ENCODE peak calls at places on chromosome 1, in seven cellular contexts. H is pancreas, R is left ventricle myocardium inferior, T is epithelial cell of esophagus, I is fibroblast of the aortic adventitia, Z is tibial nerve, E is right lobe of liver. S is an unnamed sample.

GRCh38 chr1:86750530-86750929 is 46.2 kb downstream of the SH3GLB1 start:
- DNase-seq in H (no peak), R (no peak), T (no peak), I (no peak), Z (no peak), E (no peak), S (no peak)

GRCh38 chr1:168405931-168406330 is 125.3 kb downstream of the TBX19 start:
- DNase-seq in H (no peak), R (no peak), T (no peak), I (peak), Z (no peak), E (no peak), S (no peak)

GRCh38 chr1:245656189-245656717 is 501.5 kb downstream of the KIF26B start:
- DNase-seq in H (no peak), R (no peak), T (no peak), I (no peak), Z (no peak), E (no peak), S (no peak)

GRCh38 chr1:37514350-37515184 is at the start of gene MEAF6:
- DNase-seq in H (peak), R (peak), T (peak), I (peak), Z (peak), E (peak), S (peak)

GRCh38 chr1:17046043-17046657 is 7.7 kb downstream of the SDHB start:
- DNase-seq in H (no peak), R (no peak), T (peak), I (peak), Z (no peak), E (no peak), S (no peak)

GRCh38 chr1:27504588-27505419 is 14.8 kb upstream of the WASF2 start:
- DNase-seq in H (peak), R (peak), T (peak), I (peak), Z (peak), E (peak), S (no peak)

GRCh38 chr1:209370616-209371015 is 212.9 kb upstream of the CAMK1G start:
- DNase-seq in H (no peak), R (no peak), T (peak), I (no peak), Z (no peak), E (no peak), S (no peak)

GRCh38 chr1:110196917-110197782 is 13.0 kb upstream of the KCNC4 start:
- DNase-seq in H (peak), R (no peak), T (peak), I (peak), Z (no peak), E (no peak), S (no peak)

GRCh38 chr1:199272107-199272506 is 633.3 kb downstream of the PTPRC start:
- DNase-seq in H (no peak), R (no peak), T (peak), I (peak), Z (no peak), E (no peak), S (no peak)

GRCh38 chr1:8343464-8344001 is 25.6 kb downstream of the SLC45A1 start:
- DNase-seq in H (peak), R (peak), T (peak), I (peak), Z (peak), E (no peak), S (peak)

GRCh38 chr1:76759950-76760349 is 107.3 kb upstream of the ST6GALNAC5 start:
- DNase-seq in H (no peak), R (no peak), T (peak), I (no peak), Z (no peak), E (no peak), S (no peak)

GRCh38 chr1:211135342-211135950 is 1.5 kb upstream of the KCNH1 start:
- DNase-seq in H (no peak), R (no peak), T (peak), I (peak), Z (no peak), E (no peak), S (no peak)

GRCh38 chr1:229158317-229159294 is 112.3 kb upstream of the RAB4A start:
- DNase-seq in H (no peak), R (no peak), T (no peak), I (no peak), Z (peak), E (no peak), S (no peak)

GRCh38 chr1:243233908-243234307 is 21.2 kb downstream of the CEP170 start:
- DNase-seq in H (no peak), R (no peak), T (no peak), I (peak), Z (no peak), E (no peak), S (no peak)

GRCh38 chr1:33094971-33095604 is 14.1 kb downstream of the AZIN2 start:
- DNase-seq in H (peak), R (no peak), T (peak), I (peak), Z (peak), E (no peak), S (no peak)

GRCh38 chr1:53799141-53799540 is 39.0 kb downstream of the NDC1 start:
- DNase-seq in H (no peak), R (no peak), T (no peak), I (peak), Z (no peak), E (no peak), S (no peak)

GRCh38 chr1:235052067-235053008 is 76.3 kb downstream of the TOMM20 start:
- DNase-seq in H (no peak), R (no peak), T (no peak), I (peak), Z (no peak), E (no peak), S (no peak)

GRCh38 chr1:237171564-237172485 is 129.8 kb downstream of the RYR2 start:
- DNase-seq in H (no peak), R (no peak), T (no peak), I (no peak), Z (no peak), E (no peak), S (no peak)

GRCh38 chr1:151003175-151003574 is 3.5 kb downstream of the MINDY1 start:
- DNase-seq in H (no peak), R (no peak), T (no peak), I (no peak), Z (no peak), E (no peak), S (no peak)

GRCh38 chr1:207025144-207025880 is 7.2 kb downstream of the C1orf116 start:
- DNase-seq in H (peak), R (peak), T (peak), I (peak), Z (no peak), E (no peak), S (no peak)

GRCh38 chr1:84789014-84789413 is 98.8 kb upstream of the SSX2IP start:
- DNase-seq in H (no peak), R (no peak), T (no peak), I (no peak), Z (no peak), E (no peak), S (no peak)

GRCh38 chr1:51709951-51710350 is 93.1 kb downstream of the OSBPL9 start:
- DNase-seq in H (no peak), R (no peak), T (no peak), I (no peak), Z (no peak), E (no peak), S (no peak)

GRCh38 chr1:212162635-212163034 is 122.6 kb upstream of the PPP2R5A start:
- DNase-seq in H (no peak), R (peak), T (peak), I (peak), Z (peak), E (no peak), S (no peak)

GRCh38 chr1:38231941-38232340 is 185.3 kb upstream of the POU3F1 start:
- DNase-seq in H (no peak), R (no peak), T (no peak), I (no peak), Z (no peak), E (no peak), S (no peak)

GRCh38 chr1:154837034-154837678 is 32.9 kb downstream of the KCNN3 start:
- DNase-seq in H (no peak), R (peak), T (no peak), I (no peak), Z (no peak), E (no peak), S (no peak)
- TF ChIP-seq CTCF in H (no peak), R (no peak), T (no peak), I (no peak), Z (no peak), E (no peak), S (no peak)

DNA sequence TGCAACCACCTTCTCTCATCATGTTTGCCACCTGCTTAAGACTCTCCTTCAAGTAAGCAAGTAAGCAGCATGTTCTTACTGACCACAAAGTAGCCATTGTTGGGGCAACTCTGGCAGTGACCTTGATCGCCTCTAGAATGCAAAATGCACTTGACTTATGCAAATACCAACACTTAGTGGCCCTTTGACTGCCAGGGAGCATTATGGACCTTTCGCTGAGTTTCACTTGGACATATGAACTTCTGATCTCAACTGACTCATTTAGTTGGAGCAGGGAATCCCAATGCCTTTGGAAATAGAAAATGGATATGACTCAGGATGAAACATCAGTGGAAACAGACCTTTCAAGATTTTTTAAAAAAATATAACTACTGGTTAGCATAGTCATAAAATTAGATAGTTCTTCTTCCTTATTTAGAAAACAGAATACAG is 6.1 kb upstream of the PLA2G5 start:
- DNase-seq in H (no peak), R (no peak), T (peak), I (peak), Z (no peak), E (no peak), S (no peak)
- H3K4me3 ChIP-seq in H (no peak), R (no peak), T (no peak), I (no peak), Z (no peak), E (no peak), S (no peak)

GRCh38 chr1:221478050-221478949 is 263.6 kb downstream of the DUSP10 start:
- DNase-seq in H (peak), R (peak), T (peak), I (peak), Z (peak), E (peak), S (no peak)
- TF ChIP-seq CTCF in H (no peak), R (peak), T (peak), I (peak), Z (peak), E (peak), S (peak)

GRCh38 chr1:240495652-240496051 is 116.3 kb downstream of the GREM2 start:
- DNase-seq in H (no peak), R (no peak), T (no peak), I (no peak), Z (no peak), E (no peak), S (no peak)

GRCh38 chr1:240491156-240491555 is 120.8 kb downstream of the GREM2 start:
- DNase-seq in H (no peak), R (no peak), T (peak), I (peak), Z (no peak), E (no peak), S (no peak)

GRCh38 chr1:240491796-240492195 is 120.2 kb downstream of the GREM2 start:
- DNase-seq in H (no peak), R (no peak), T (no peak), I (no peak), Z (no peak), E (no peak), S (no peak)

GRCh38 chr1:240496356-240496755 is 115.6 kb downstream of the GREM2 start:
- DNase-seq in H (no peak), R (no peak), T (no peak), I (no peak), Z (no peak), E (no peak), S (no peak)

DNA sequence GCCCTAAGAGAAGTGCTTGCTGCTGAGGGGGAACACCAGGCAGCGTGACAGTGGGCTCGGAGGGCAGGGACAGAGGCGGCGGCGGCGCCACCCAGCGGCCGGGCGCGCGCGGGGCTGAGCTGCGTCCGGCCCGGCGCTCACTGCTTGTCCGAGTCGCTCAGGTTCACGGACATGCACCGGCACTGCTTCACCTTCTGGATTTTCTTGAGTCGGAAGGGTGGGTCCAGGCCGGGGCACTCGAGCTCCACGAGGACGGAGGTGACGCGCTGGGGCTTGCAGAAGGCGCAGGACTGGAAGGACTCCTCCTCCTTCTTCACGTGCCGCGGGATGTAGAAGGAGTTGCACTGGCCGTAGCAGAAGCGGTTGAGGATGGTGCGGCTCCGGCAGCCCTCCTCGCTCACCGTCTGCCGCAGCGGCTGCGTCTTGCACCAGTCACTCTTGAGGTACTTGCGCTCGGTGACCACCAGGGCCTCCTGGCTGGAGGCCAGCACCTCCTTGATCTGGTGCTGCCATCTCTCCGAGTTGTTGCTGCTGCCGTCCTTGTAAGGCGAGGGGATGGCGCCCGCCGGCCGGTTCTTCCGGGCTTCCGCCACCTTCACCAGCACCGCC is 119.0 kb downstream of the GREM2 start:
- DNase-seq in H (no peak), R (no peak), T (peak), I (no peak), Z (no peak), E (no peak), S (no peak)
- H3K4me3 ChIP-seq in H (no peak), R (peak), T (no peak), I (peak), Z (peak), E (no peak), S (peak)

GRCh38 chr1:48107516-48107915 is 110.3 kb upstream of the TRABD2B start:
- DNase-seq in H (no peak), R (no peak), T (peak), I (no peak), Z (no peak), E (no peak), S (no peak)

GRCh38 chr1:48103495-48103894 is 106.3 kb upstream of the TRABD2B start:
- DNase-seq in H (no peak), R (no peak), T (no peak), I (no peak), Z (no peak), E (no peak), S (no peak)

GRCh38 chr1:48102766-48103165 is 105.6 kb upstream of the TRABD2B start:
- DNase-seq in H (no peak), R (no peak), T (no peak), I (no peak), Z (no peak), E (no peak), S (no peak)

GRCh38 chr1:48106049-48106448 is 108.9 kb upstream of the TRABD2B start:
- DNase-seq in H (no peak), R (no peak), T (no peak), I (no peak), Z (no peak), E (no peak), S (no peak)

GRCh38 chr1:48105167-48105566 is 108.0 kb upstream of the TRABD2B start:
- DNase-seq in H (no peak), R (no peak), T (peak), I (peak), Z (no peak), E (no peak), S (no peak)
- TF ChIP-seq CTCF in H (no peak), R (no peak), T (peak), I (peak), Z (peak), E (peak), S (no peak)

DNA sequence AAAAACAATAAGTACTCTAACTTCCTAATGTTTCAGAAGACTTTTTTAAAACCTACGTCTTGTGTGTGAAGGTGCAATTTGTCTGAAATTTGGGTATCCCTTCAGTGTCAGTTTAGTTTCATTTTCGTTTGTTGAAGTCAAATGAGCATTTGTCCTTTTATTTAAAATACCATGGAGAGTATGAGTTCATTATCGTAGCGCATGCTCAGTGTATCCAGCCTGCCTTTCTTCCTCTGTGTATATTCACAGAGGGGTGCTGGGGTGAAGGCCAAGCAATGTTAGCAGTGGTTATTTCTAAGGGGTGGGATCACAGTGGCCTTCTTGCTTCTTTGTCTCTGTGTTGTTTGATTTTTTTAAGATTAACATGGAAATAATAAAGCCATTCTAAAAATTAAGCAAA is 43.2 kb downstream of the CNN3 start:
- DNase-seq in H (no peak), R (no peak), T (no peak), I (peak), Z (no peak), E (no peak), S (no peak)
- H3K4me3 ChIP-seq in H (no peak), R (peak), T (no peak), I (peak), Z (peak), E (no peak), S (peak)

GRCh38 chr1:59354754-59355337 is 58.0 kb downstream of the FGGY start:
- DNase-seq in H (no peak), R (no peak), T (no peak), I (no peak), Z (no peak), E (no peak), S (no peak)

GRCh38 chr1:59359325-59359724 is 62.4 kb downstream of the FGGY start:
- DNase-seq in H (no peak), R (no peak), T (no peak), I (no peak), Z (no peak), E (no peak), S (no peak)

GRCh38 chr1:59360170-59360569 is 63.3 kb downstream of the FGGY start:
- DNase-seq in H (no peak), R (no peak), T (peak), I (peak), Z (no peak), E (no peak), S (no peak)

GRCh38 chr1:59355361-59355760 is 58.5 kb downstream of the FGGY start:
- DNase-seq in H (no peak), R (no peak), T (no peak), I (no peak), Z (no peak), E (no peak), S (no peak)

GRCh38 chr1:59357645-59358044 is 60.8 kb downstream of the FGGY start:
- DNase-seq in H (no peak), R (no peak), T (no peak), I (no peak), Z (no peak), E (no peak), S (no peak)
- TF ChIP-seq CTCF in H (no peak), R (no peak), T (no peak), I (no peak), Z (no peak), E (no peak), S (no peak)

GRCh38 chr1:23394664-23395063 is 25.0 kb upstream of the ZNF436 start:
- DNase-seq in H (peak), R (peak), T (no peak), I (peak), Z (peak), E (peak), S (peak)
- H3K4me3 ChIP-seq in H (no peak), R (no peak), T (no peak), I (peak), Z (no peak), E (no peak), S (no peak)

S was measured in coronary artery.